ENCODE peak calls at places on chromosomes 6 and 20, in four cellular contexts. Y, E, S and B are unnamed samples. For H3K4me1, the result is how much of the 10 kb centered on the place peaks cover.

GRCh38 chr20:53001502-53002301 is 29.5 kb downstream of the TSHZ2 start:
- DNase-seq in Y (no peak), E (peak), S (no peak), B (no peak)

GRCh38 chr6:47936820-47937219 is 155.0 kb downstream of the OPN5 start:
- DNase-seq in Y (no peak), E (no peak), S (no peak), B (no peak)

GRCh38 chr20:51388227-51388626 is 154.3 kb downstream of the NFATC2 start:
- DNase-seq in Y (no peak), E (no peak), S (no peak), B (no peak)

GRCh38 chr20:45968801-45969711 is 2.9 kb downstream of the ZNF335 start:
- DNase-seq in Y (peak), E (no peak), S (peak), B (no peak)

GRCh38 chr6:46393161-46393939 is 97.9 kb downstream of the RCAN2 start:
- DNase-seq in Y (no peak), E (no peak), S (no peak), B (peak)

GRCh38 chr6:68704485-68704884 is 69.4 kb downstream of the ADGRB3 start:
- DNase-seq in Y (no peak), E (no peak), S (no peak), B (no peak)

GRCh38 chr20:46332373-46333135 is 24.3 kb upstream of the CDH22 start:
- DNase-seq in Y (no peak), E (no peak), S (no peak), B (no peak)

GRCh38 chr6:157229733-157230132 is 93.6 kb downstream of the TMEM242 start:
- DNase-seq in Y (peak), E (no peak), S (peak), B (no peak)

GRCh38 chr20:44644384-44645131 is 6.9 kb downstream of the ADA start:
- DNase-seq in Y (no peak), E (peak), S (peak), B (no peak)

GRCh38 chr20:18276821-18277220 is 11.5 kb upstream of the ZNF133 start:
- DNase-seq in Y (peak), E (peak), S (peak), B (peak)

GRCh38 chr6:33406161-33406560 is 4.7 kb upstream of the PHF1 start:
- DNase-seq in Y (no peak), E (no peak), S (no peak), B (no peak)

GRCh38 chr6:33405541-33405940 is 5.3 kb upstream of the PHF1 start:
- DNase-seq in Y (no peak), E (no peak), S (no peak), B (no peak)

GRCh38 chr6:33410050-33410710 is 634 bp upstream of the PHF1 start:
- DNase-seq in Y (peak), E (peak), S (peak), B (peak)

GRCh38 chr6:33404884-33405283 is 5.9 kb upstream of the PHF1 start:
- DNase-seq in Y (no peak), E (no peak), S (no peak), B (no peak)

DNA sequence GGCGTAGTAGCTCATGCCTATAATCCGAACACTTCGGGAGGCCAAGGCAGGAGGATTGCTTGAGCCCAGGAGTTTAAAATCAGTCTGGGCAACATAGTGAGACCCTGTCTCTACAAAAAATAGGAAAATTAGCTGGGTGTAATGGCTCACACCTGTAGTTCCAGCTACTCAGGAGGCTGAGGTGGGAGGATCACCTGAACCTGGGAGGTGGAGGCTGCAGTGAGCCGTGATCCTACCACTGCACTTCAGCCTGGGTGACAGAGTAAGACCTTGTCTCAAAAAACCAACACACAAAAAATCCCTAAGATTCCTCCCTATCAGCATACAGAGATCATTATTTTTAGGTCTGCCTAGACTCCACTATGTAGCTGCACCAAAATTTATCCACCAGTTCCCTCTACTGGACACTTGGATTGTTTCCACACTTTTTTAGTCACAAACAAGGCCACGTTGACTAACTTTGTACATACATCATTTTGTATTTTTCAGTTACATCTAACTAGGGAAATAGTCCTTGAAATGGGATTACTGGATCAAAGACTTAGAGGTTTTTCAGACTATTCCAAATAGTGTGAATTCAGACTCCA is 3.6 kb upstream of the PHF1 start:
- DNase-seq in Y (no peak), E (no peak), S (no peak), B (no peak)
- TF ChIP-seq CTCF in Y (peak), E (no peak), S (peak), B (peak)

DNA sequence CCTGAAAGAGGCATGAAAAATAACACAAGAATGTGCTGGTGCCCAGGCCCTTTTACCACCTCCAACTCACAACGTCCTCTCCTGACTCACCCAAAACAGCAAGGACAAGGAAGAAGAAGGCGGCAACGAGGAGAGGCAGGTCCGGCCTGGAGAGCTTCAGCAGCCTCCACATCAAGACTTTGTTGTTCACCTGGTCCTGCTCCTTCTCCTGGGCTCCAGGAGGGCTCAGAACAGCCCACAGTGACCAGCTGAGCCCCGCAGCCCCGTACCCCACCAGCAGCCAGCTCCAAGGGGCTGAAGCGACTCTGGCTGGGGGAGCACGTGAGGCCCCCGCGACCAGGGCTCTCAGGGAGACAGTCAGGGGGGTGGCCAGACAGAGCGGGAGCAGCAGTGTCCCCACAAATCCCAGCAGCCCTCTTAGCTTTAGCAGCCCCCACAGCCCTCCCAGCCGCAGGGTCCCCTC is 857 bp downstream of the TAP2 start:
- DNase-seq in Y (no peak), E (no peak), S (no peak), B (no peak)
- H3K4me1 ChIP-seq in Y (under half), E (half or more), S (under half), B (under half)

DNA sequence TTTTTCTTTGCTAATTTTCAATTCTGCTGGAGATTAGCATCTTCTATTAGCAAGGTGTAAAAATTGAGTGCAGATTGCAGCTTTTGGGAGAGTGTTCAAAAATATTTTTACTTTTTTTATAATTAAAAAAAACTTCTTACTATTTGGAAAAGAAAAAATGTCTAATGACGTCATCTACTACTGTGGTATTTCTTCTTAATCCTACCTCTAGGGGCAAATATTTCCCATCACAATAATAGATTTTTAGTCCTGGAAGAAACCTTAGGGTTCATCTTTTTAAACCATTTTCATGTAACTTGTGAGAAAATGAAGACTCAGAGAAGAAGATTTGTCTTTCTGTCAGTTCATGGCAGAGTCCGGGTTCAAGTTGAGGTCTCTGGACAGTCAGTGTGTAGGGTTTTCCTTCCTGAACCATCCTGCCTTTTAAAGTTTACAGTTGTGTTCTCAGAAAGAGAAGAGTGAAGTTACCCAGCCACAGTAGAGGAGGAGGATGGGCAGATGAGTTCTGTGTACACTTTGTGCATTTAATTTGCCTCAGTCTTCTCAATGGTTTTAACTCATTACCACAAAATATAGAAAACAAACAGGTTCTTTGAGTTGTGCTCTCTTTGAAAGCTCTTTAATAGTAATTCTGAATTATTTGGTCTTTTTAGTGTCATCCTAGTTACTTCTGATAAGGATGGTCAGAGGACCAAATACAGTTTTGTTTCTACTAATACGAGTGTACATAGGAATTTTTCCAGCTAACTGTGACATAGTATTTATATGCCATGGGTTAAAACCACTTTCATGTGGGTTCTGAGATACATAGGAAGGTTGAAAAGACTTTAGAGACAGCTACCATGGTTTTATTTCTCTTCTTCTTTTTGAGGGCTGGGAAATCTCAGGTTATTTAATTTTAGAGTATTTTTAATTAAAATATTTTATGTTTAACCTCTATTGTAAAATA is 184.7 kb downstream of the CDKAL1 start:
- DNase-seq in Y (no peak), E (no peak), S (no peak), B (no peak)
- TF ChIP-seq CTCF in Y (no peak), E (no peak), S (no peak), B (no peak)

GRCh38 chr6:163461696-163462095 is 47.2 kb downstream of the QKI start:
- DNase-seq in Y (no peak), E (no peak), S (no peak), B (no peak)

GRCh38 chr6:163457637-163458561 is 43.4 kb downstream of the QKI start:
- DNase-seq in Y (no peak), E (no peak), S (no peak), B (no peak)

GRCh38 chr6:163459536-163459935 is 45.0 kb downstream of the QKI start:
- DNase-seq in Y (no peak), E (no peak), S (no peak), B (no peak)

GRCh38 chr6:163460307-163460782 is 45.8 kb downstream of the QKI start:
- DNase-seq in Y (no peak), E (no peak), S (peak), B (no peak)

GRCh38 chr6:163459007-163459406 is 44.5 kb downstream of the QKI start:
- DNase-seq in Y (no peak), E (no peak), S (no peak), B (no peak)
- H3K4me1 ChIP-seq in Y (under half), E (under half), S (under half), B (under half)